ENCODE peak calls at places on chromosomes 16 and 17, in four cellular contexts. P, C, S and I are unnamed samples.
A peak's percentile ranks its signal among the peaks of the same experiment; 100 is the strongest.

GRCh38 chr17:80559688-80560290 is 15.2 kb downstream of the RPTOR start:
- DNase-seq in P (no peak), C (no peak), S (no peak), I (no peak)

GRCh38 chr16:1772362-1772907 is at the start of gene EME2:
- DNase-seq in P (peak; percentile 27), C (peak; percentile 43), S (no peak), I (no peak)

GRCh38 chr16:77967054-77968035 is 55.0 kb upstream of the CLEC3A start:
- DNase-seq in P (no peak), C (no peak), S (no peak), I (no peak)

GRCh38 chr17:42675984-42676423 is 790 bp downstream of the PLEKHH3 start:
- DNase-seq in P (peak; percentile 84), C (peak; percentile 55), S (peak; percentile 26), I (no peak)

GRCh38 chr17:48486557-48486956 is 44.3 kb downstream of the HOXB1 start:
- DNase-seq in P (peak; percentile 81), C (peak; percentile 40), S (no peak), I (no peak)

GRCh38 chr17:27565874-27566672 is 64.9 kb upstream of the LGALS9 start:
- DNase-seq in P (no peak), C (no peak), S (no peak), I (no peak)

GRCh38 chr16:55499951-55500350 is 8.9 kb upstream of the LPCAT2 start:
- DNase-seq in P (peak; percentile 56), C (peak; percentile 71), S (peak; percentile 75), I (no peak)

GRCh38 chr17:5553479-5553878 is 30.8 kb downstream of the NLRP1 start:
- DNase-seq in P (no peak), C (no peak), S (no peak), I (no peak)

GRCh38 chr17:17684901-17685774 is 3.9 kb downstream of the RAI1 start:
- DNase-seq in P (no peak), C (no peak), S (no peak), I (no peak)

GRCh38 chr17:76726766-76727718 is at the start of gene METTL23:
- DNase-seq in P (peak; percentile 86), C (peak; percentile 91), S (peak; percentile 69), I (peak; percentile 8)

GRCh38 chr16:15799851-15800495 is 56.9 kb downstream of the MYH11 start:
- DNase-seq in P (no peak), C (no peak), S (no peak), I (no peak)

GRCh38 chr17:48636177-48637018 is 10.2 kb upstream of the HOXB9 start:
- DNase-seq in P (no peak), C (peak; percentile 97), S (peak; percentile 93), I (peak; percentile 56)

GRCh38 chr16:71585318-71585703 is 8.4 kb upstream of the TAT start:
- DNase-seq in P (no peak), C (no peak), S (no peak), I (no peak)

GRCh38 chr16:17432902-17433576 is 37.7 kb downstream of the XYLT1 start:
- DNase-seq in P (no peak), C (no peak), S (no peak), I (no peak)

GRCh38 chr17:36943250-36944220 is 5.2 kb upstream of the AATF start:
- DNase-seq in P (no peak), C (no peak), S (no peak), I (no peak)

GRCh38 chr17:17414316-17414937 is 62.4 kb upstream of the MED9 start:
- DNase-seq in P (no peak), C (no peak), S (no peak), I (no peak)

GRCh38 chr16:64132686-64133085 is 989.2 kb downstream of the CDH11 start:
- DNase-seq in P (no peak), C (peak; percentile 1), S (no peak), I (no peak)

GRCh38 chr17:37605081-37605480 is 4.1 kb downstream of the SYNRG start:
- DNase-seq in P (no peak), C (no peak), S (no peak), I (no peak)

GRCh38 chr16:77212736-77213541 is 13.7 kb downstream of the SYCE1L start:
- DNase-seq in P (peak; percentile 79), C (no peak), S (peak; percentile 67), I (peak; percentile 19)

GRCh38 chr17:57277923-57278604 is 21.7 kb downstream of the MSI2 start:
- DNase-seq in P (no peak), C (no peak), S (no peak), I (no peak)